ENCODE peak calls at places on chromosomes 13 and 19, in six cellular contexts. Q is breast epithelium; Z is thoracic aorta; H is prostate gland; X is heart left ventricle; A is CD8-positive, alpha-beta T cell. V is an unnamed sample.

GRCh38 chr13:52348983-52349780 is 56.8 kb downstream of the THSD1 start:
- DNase-seq in Q (no peak), Z (no peak), H (no peak), X (no peak), A (no peak), V (no peak)

GRCh38 chr13:114148521-114148855 is 16.1 kb upstream of the RASA3 start:
- DNase-seq in Q (no peak), Z (no peak), H (no peak), X (no peak), A (peak), V (no peak)

GRCh38 chr19:46787331-46788100 is 878 bp downstream of the SLC1A5 start:
- DNase-seq in Q (no peak), Z (no peak), H (no peak), X (peak), A (peak), V (peak)

GRCh38 chr19:36111200-36111539 is 227 bp downstream of the OVOL3 start:
- DNase-seq in Q (no peak), Z (no peak), H (no peak), X (no peak), A (no peak), V (no peak)

GRCh38 chr13:110680852-110681251 is 25.1 kb downstream of the CARS2 start:
- DNase-seq in Q (no peak), Z (no peak), H (no peak), X (no peak), A (no peak), V (peak)

GRCh38 chr19:55503447-55504251 is 15.4 kb downstream of the SSC5D start:
- DNase-seq in Q (peak), Z (peak), H (peak), X (peak), A (peak), V (peak)

GRCh38 chr13:29587645-29588044 is 7.8 kb downstream of the SLC7A1 start:
- DNase-seq in Q (no peak), Z (no peak), H (no peak), X (no peak), A (no peak), V (no peak)

GRCh38 chr13:112746044-112746443 is 56.2 kb downstream of the ATP11A start:
- DNase-seq in Q (no peak), Z (no peak), H (no peak), X (no peak), A (no peak), V (no peak)

GRCh38 chr19:30000862-30001261 is 58.8 kb downstream of the URI1 start:
- DNase-seq in Q (no peak), Z (no peak), H (no peak), X (no peak), A (no peak), V (no peak)

GRCh38 chr13:30864352-30865130 is 41.5 kb upstream of the MEDAG start:
- DNase-seq in Q (no peak), Z (no peak), H (no peak), X (no peak), A (no peak), V (no peak)

GRCh38 chr19:16325671-16326400 is 1.2 kb downstream of the KLF2 start:
- DNase-seq in Q (no peak), Z (no peak), H (no peak), X (peak), A (no peak), V (no peak)

GRCh38 chr13:70923863-70924752 is 815.9 kb upstream of the KLHL1 start:
- DNase-seq in Q (no peak), Z (no peak), H (no peak), X (no peak), A (no peak), V (no peak)

GRCh38 chr13:19769854-19770253 is 12.9 kb downstream of the PSPC1 start:
- DNase-seq in Q (no peak), Z (no peak), H (no peak), X (no peak), A (no peak), V (no peak)

GRCh38 chr19:19691683-19692082 is 23.0 kb downstream of the ZNF101 start:
- DNase-seq in Q (no peak), Z (no peak), H (no peak), X (no peak), A (no peak), V (no peak)

GRCh38 chr19:36032251-36033104 is at the start of gene CLIP3:
- DNase-seq in Q (no peak), Z (no peak), H (no peak), X (peak), A (peak), V (no peak)

GRCh38 chr19:38093587-38093986 is 130.4 kb downstream of the DPF1 start:
- DNase-seq in Q (no peak), Z (no peak), H (no peak), X (peak), A (no peak), V (no peak)

GRCh38 chr19:10916602-10917001 is 11.8 kb downstream of the YIPF2 start:
- DNase-seq in Q (no peak), Z (no peak), H (no peak), X (no peak), A (no peak), V (no peak)

GRCh38 chr19:49473868-49474544 is at the start of gene FLT3LG:
- DNase-seq in Q (peak), Z (no peak), H (peak), X (peak), A (peak), V (peak)

GRCh38 chr19:49472936-49473335 is 1.1 kb upstream of the FLT3LG start:
- DNase-seq in Q (no peak), Z (no peak), H (no peak), X (no peak), A (no peak), V (no peak)

GRCh38 chr19:49474545-49474930 is 523 bp downstream of the FLT3LG start:
- DNase-seq in Q (no peak), Z (no peak), H (no peak), X (no peak), A (no peak), V (no peak)

GRCh38 chr19:49475995-49476880 is 2.2 kb downstream of the FLT3LG start:
- DNase-seq in Q (no peak), Z (no peak), H (no peak), X (no peak), A (peak), V (no peak)

GRCh38 chr19:49475191-49475932 is 1.3 kb downstream of the FLT3LG start:
- DNase-seq in Q (no peak), Z (no peak), H (no peak), X (no peak), A (no peak), V (no peak)
- H3K4me3 ChIP-seq in Q (peak), Z (peak), H (no peak), X (no peak), A (peak), V (no peak)

GRCh38 chr13:22848539-22849052 is 332.2 kb upstream of the SGCG start:
- DNase-seq in Q (no peak), Z (no peak), H (no peak), X (no peak), A (no peak), V (no peak)

DNA sequence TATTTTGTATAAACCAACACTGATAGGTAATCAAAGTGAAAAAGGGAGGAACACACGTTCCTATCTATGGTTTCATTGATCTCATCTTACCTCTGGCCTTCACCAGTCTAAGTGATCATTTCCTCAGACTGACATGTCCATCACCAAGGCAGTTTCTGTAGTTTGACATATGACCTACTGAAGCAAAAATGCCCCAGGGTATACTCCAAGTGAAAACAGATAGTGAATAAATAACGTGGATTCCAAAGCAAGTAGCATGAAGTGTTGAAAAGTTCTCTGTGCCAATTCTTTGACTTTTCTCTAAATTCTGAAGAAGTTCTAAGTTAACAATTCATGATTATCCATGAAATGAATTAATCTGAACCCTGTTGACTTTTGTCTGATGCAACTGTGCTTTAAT is 334.2 kb upstream of the SGCG start:
- DNase-seq in Q (no peak), Z (no peak), H (no peak), X (no peak), A (no peak), V (no peak)
- H3K4me3 ChIP-seq in Q (no peak), Z (no peak), H (no peak), X (no peak), A (no peak), V (no peak)

DNA sequence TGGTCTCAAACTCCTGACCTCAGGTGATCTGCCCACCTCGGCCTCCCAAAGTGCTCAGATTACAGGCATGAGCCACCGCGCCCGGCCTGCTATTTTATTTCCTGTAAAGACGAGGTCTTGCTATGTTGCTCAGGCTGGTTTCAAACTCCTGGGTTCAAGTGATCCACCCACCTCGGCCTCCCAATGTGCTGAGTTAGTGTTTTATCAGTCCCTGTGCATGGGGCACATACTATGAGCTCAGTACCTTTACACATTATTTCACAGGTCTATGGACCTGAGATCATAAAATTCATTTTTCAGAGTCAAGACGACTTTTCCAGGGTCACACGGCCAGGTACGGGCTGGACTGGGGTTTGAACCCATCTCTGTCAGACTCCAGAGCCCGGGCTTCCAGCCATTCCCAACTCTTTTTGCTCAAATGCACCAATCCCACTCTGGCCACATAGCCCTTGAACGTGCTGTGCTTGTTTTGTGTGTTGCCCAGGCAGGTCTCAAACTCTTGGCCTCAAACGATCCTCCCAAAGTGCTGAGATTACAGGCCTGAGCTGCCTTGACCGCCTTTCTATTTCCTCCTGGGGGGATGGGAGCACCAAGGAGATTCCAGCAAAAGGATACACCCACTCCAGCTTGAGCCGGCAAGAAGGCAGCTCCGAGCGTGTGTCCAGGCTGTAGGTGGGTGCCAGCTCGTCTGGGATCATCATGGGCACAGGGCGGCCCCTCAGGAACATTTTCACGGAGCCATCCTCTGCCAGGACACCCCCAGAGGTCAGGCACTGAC is 1.1 kb downstream of the EML2 start:
- DNase-seq in Q (no peak), Z (no peak), H (peak), X (no peak), A (no peak), V (no peak)
- H3K4me3 ChIP-seq in Q (peak), Z (peak), H (peak), X (peak), A (peak), V (peak)

GRCh38 chr19:52570005-52570861 is at the start of gene ZNF701:
- DNase-seq in Q (peak), Z (peak), H (peak), X (peak), A (peak), V (peak)

GRCh38 chr19:52567921-52568320 is 2.2 kb upstream of the ZNF701 start:
- DNase-seq in Q (no peak), Z (no peak), H (no peak), X (no peak), A (no peak), V (no peak)

GRCh38 chr19:52566588-52566987 is 3.5 kb upstream of the ZNF701 start:
- DNase-seq in Q (no peak), Z (no peak), H (no peak), X (no peak), A (no peak), V (no peak)

GRCh38 chr19:52566121-52566520 is 4.0 kb upstream of the ZNF701 start:
- DNase-seq in Q (no peak), Z (no peak), H (no peak), X (no peak), A (no peak), V (no peak)
- H3K4me3 ChIP-seq in Q (no peak), Z (no peak), H (no peak), X (no peak), A (no peak), V (no peak)

GRCh38 chr19:14786421-14786851 is 8.1 kb upstream of the ADGRE2 start:
- DNase-seq in Q (no peak), Z (no peak), H (peak), X (peak), A (no peak), V (no peak)
- H3K4me3 ChIP-seq in Q (peak), Z (no peak), H (no peak), X (no peak), A (no peak), V (peak)

GRCh38 chr19:13865243-13865577 is 11.7 kb upstream of the NANOS3 start:
- DNase-seq in Q (no peak), Z (no peak), H (no peak), X (no peak), A (no peak), V (no peak)

GRCh38 chr19:13864223-13864512 is 12.8 kb upstream of the NANOS3 start:
- DNase-seq in Q (no peak), Z (no peak), H (no peak), X (no peak), A (no peak), V (no peak)

GRCh38 chr19:13865578-13866462 is 11.1 kb upstream of the NANOS3 start:
- DNase-seq in Q (no peak), Z (no peak), H (no peak), X (no peak), A (peak), V (peak)

GRCh38 chr19:13866463-13867046 is 10.4 kb upstream of the NANOS3 start:
- DNase-seq in Q (no peak), Z (no peak), H (no peak), X (no peak), A (no peak), V (no peak)

DNA sequence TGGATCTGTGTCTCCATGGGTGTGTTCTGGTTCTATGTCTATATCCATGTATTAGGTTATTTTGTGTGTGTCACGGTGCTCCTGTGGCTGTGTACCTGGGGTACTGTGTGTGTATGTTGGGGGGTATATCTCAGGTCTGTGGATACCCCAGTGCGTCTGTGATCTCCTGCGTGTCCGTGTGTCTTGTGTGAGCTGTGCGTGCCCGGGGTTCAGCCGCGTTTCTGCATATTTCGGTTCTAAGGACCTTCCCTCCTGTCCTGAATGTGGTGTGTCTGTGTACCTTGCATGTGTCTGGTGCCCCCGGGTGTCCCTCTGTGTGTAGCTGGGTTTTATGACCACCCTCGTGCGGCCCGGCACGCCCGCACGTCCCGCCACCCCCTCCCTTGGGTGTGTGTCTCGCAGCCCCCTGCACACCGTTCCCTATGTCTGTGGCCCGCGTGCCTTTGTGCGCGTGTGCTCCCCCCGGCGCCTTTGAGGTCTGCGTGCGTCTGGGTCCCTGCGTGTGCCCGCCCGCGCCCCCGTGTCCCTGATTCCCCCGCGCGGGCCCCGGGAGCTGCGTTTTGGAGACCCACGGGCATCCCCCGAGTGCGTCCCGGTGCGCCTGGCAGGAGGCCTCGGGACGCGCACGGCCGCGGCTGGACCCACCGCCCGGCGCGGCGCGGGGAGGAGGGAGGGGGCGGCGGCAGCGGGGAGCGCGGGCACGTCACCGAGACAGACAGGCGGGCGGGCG is 12.3 kb upstream of the NANOS3 start:
- DNase-seq in Q (no peak), Z (no peak), H (no peak), X (no peak), A (no peak), V (peak)
- H3K4me3 ChIP-seq in Q (peak), Z (peak), H (peak), X (peak), A (no peak), V (no peak)

V was measured in PC-9.